ENCODE peak calls at places on chromosomes 6 and 20, in seven cellular contexts. I is HepG2, X is K562, E is IMR-90, S is A549, R is GM12878, O is H1. C is an unnamed sample.

GRCh38 chr6:21587925-21588811 is 5.4 kb upstream of the SOX4 start:
- DNase-seq in S (peak; percentile 24), X (no peak), O (peak; percentile 79), E (peak; percentile 44), R (no peak), I (peak; percentile 10), C (peak; percentile 44)

GRCh38 chr6:91106083-91106482 is 519.2 kb upstream of the MAP3K7 start:
- DNase-seq in R (no peak), S (no peak), E (no peak), X (no peak), O (no peak), I (peak; percentile 25), C (no peak)

GRCh38 chr20:44861547-44862006 is 23.9 kb upstream of the YWHAB start:
- DNase-seq in I (no peak), X (no peak), E (peak; percentile 18), O (peak; percentile 10), R (no peak), S (no peak), C (no peak)

GRCh38 chr6:11432713-11433450 is 104.7 kb upstream of the TMEM170B start:
- DNase-seq in R (no peak), S (peak; percentile 15), E (peak; percentile 77), X (no peak), O (no peak), I (no peak), C (no peak)

GRCh38 chr6:140043357-140043756 is 668.9 kb upstream of the CITED2 start:
- DNase-seq in I (no peak), X (no peak), R (no peak), O (no peak), S (peak; percentile 38), E (peak; percentile 96), C (peak; percentile 91)

GRCh38 chr6:112971651-112972050 is 624.5 kb downstream of the RFPL4B start:
- DNase-seq in E (no peak), S (no peak), R (no peak), X (no peak), O (no peak), I (no peak), C (no peak)

GRCh38 chr20:50943091-50943490 is 11.9 kb upstream of the ADNP start:
- DNase-seq in R (no peak), I (no peak), O (no peak), E (no peak), X (no peak), S (no peak), C (no peak)

GRCh38 chr6:47252636-47253035 is 57.1 kb downstream of the TNFRSF21 start:
- DNase-seq in R (no peak), I (no peak), S (no peak), E (no peak), O (no peak), X (no peak), C (no peak)

GRCh38 chr20:63519765-63520593 is 586 bp upstream of the PPDPF start:
- DNase-seq in E (peak; percentile 29), O (peak; percentile 86), R (no peak), S (peak; percentile 69), X (peak; percentile 73), I (no peak), C (no peak)

GRCh38 chr20:17966432-17967312 is 1.9 kb downstream of the SNX5 start:
- DNase-seq in R (no peak), I (peak; percentile 67), E (peak; percentile 42), S (peak; percentile 64), O (no peak), X (no peak), C (no peak)

GRCh38 chr20:44136579-44136978 is 50.4 kb downstream of the JPH2 start:
- DNase-seq in R (no peak), E (no peak), S (no peak), O (no peak), I (no peak), X (no peak), C (no peak)

GRCh38 chr6:106629859-106630163 is 433 bp downstream of the QRSL1 start:
- DNase-seq in R (no peak), I (no peak), E (no peak), X (no peak), S (no peak), O (no peak), C (no peak)

GRCh38 chr20:51695574-51696303 is 72.5 kb downstream of the ATP9A start:
- DNase-seq in I (peak; percentile 33), X (no peak), S (peak; percentile 22), E (peak; percentile 93), R (no peak), O (no peak), C (no peak)

GRCh38 chr6:37819802-37820712 is 530 bp downstream of the ZFAND3 start:
- DNase-seq in R (peak; percentile 25), X (peak; percentile 75), E (peak; percentile 65), S (peak; percentile 22), I (peak; percentile 54), O (peak; percentile 61), C (peak; percentile 29)

GRCh38 chr20:49612127-49612738 is 44.3 kb upstream of the PTGIS start:
- DNase-seq in O (no peak), S (no peak), I (peak; percentile 65), X (no peak), E (no peak), R (no peak), C (no peak)

GRCh38 chr20:35893942-35894341 is 60.4 kb downstream of the SCAND1 start:
- DNase-seq in S (no peak), I (no peak), X (no peak), E (no peak), R (peak; percentile 76), O (no peak), C (no peak)

GRCh38 chr6:43937236-43938177 is 167.5 kb downstream of the VEGFA start:
- DNase-seq in R (no peak), O (no peak), I (no peak), S (no peak), E (no peak), X (peak; percentile 84), C (no peak)
- TF ChIP-seq CEBPB in R (no peak), O (no peak), I (no peak), S (no peak), E (no peak), X (no peak), C (no peak)

GRCh38 chr6:151161363-151161762 is 78.4 kb upstream of the AKAP12 start:
- DNase-seq in R (no peak), X (no peak), E (no peak), S (no peak), I (no peak), O (no peak), C (no peak)

GRCh38 chr6:151164383-151164782 is 75.4 kb upstream of the AKAP12 start:
- DNase-seq in O (no peak), S (no peak), R (no peak), X (no peak), E (no peak), I (no peak), C (no peak)

GRCh38 chr6:151155095-151155494 is 84.7 kb upstream of the AKAP12 start:
- DNase-seq in S (no peak), I (no peak), X (no peak), E (no peak), O (no peak), R (no peak), C (no peak)

DNA sequence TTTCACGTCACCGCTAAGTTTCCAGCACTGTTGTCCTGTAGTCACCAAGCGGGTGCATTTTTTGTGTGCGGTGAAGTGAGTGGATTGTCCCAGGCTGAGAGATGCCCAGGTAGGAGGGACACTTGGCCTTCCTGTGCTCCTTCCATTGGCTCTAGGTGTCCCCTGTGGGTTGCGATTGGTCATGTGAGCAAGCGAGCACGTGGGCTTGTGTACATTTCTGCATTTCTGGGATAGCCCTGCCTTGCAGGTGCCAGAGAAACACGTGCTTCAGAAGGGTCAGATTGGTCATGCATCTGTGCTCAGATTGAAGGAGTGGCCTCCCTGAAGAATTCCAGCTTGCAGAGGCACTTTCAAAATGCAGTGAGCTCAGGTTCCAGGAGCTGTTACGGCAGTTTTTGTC is 78.9 kb upstream of the AKAP12 start:
- DNase-seq in I (peak; percentile 57), R (no peak), X (no peak), E (no peak), S (no peak), O (no peak), C (no peak)
- TF ChIP-seq CEBPB in I (no peak), R (no peak), X (no peak), E (no peak), S (no peak), O (no peak), C (no peak)

GRCh38 chr6:31687860-31688693 is 7.2 kb upstream of the LY6G5C start:
- DNase-seq in R (no peak), I (no peak), S (no peak), X (peak; percentile 61), O (no peak), E (no peak), C (no peak)
- TF ChIP-seq CEBPB in R (no peak), I (no peak), S (no peak), X (no peak), O (no peak), E (no peak), C (no peak)

DNA sequence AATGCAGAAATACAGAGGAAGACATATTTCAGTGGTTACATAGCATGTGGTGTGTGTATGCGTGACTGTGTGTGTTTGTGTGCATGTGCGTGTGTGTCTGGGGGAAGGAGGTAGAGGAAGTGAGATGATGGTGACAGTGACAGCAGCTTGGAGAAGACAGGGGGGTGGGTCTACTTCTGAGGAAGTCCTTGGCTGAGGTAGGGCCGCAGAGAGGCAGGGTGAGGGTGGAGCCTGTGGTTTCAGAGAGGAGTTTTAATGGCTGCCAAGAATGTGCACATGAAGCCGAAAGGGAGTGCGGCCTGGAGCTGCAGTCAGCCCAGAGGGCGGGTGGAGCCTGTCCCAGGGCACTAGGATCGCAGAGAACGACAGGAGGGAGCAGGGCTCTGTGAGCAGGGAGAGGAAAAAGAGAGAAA is 22.7 kb upstream of the RNF24 start:
- DNase-seq in R (peak; percentile 75), I (no peak), E (peak; percentile 67), S (no peak), X (peak; percentile 36), O (peak; percentile 48), C (no peak)
- TF ChIP-seq CEBPB in R (no peak), I (no peak), E (no peak), S (no peak), X (no peak), O (no peak), C (no peak)